ENCODE peak calls at places on chromosomes 12 and 14, in four cellular contexts. K is AG10803, F is RWPE1, G is WTC11. L is an unnamed sample.

GRCh38 chr14:58077621-58078020 is 74.4 kb downstream of the ARMH4 start:
- DNase-seq in K (peak), F (no peak), G (no peak), L (no peak)

GRCh38 chr14:77583657-77584056 is 32.8 kb downstream of the SPTLC2 start:
- DNase-seq in K (no peak), F (no peak), G (no peak), L (no peak)

GRCh38 chr14:93536945-93537344 is 106.2 kb downstream of the UNC79 start:
- DNase-seq in K (no peak), F (no peak), G (no peak), L (peak)

GRCh38 chr14:23174266-23174665 is 9.2 kb downstream of the SLC7A8 start:
- DNase-seq in K (peak), F (no peak), G (no peak), L (no peak)

GRCh38 chr12:127257366-127257935 is 1009.5 kb upstream of the TMEM132C start:
- DNase-seq in K (peak), F (no peak), G (no peak), L (no peak)

GRCh38 chr12:89389755-89390661 is 37.7 kb upstream of the DUSP6 start:
- DNase-seq in K (no peak), F (no peak), G (no peak), L (no peak)

GRCh38 chr14:39467889-39468524 is 35.8 kb upstream of the FBXO33 start:
- DNase-seq in K (peak), F (no peak), G (peak), L (peak)

GRCh38 chr14:50001999-50002925 is 109.4 kb downstream of the ARF6 start:
- DNase-seq in K (no peak), F (no peak), G (no peak), L (no peak)

GRCh38 chr12:10717410-10717809 is 5.7 kb downstream of the YBX3 start:
- DNase-seq in K (peak), F (peak), G (no peak), L (no peak)

GRCh38 chr14:104082807-104083206 is 2.7 kb upstream of the ASPG start:
- DNase-seq in K (no peak), F (no peak), G (no peak), L (no peak)

GRCh38 chr12:109461049-109461845 is 15.9 kb downstream of the KCTD10 start:
- DNase-seq in K (peak), F (no peak), G (no peak), L (peak)

GRCh38 chr14:34496679-34497513 is 34.9 kb upstream of the SPTSSA start:
- DNase-seq in K (peak), F (peak), G (peak), L (peak)

GRCh38 chr12:52645120-52645761 is 6.8 kb downstream of the KRT2 start:
- DNase-seq in K (no peak), F (no peak), G (no peak), L (no peak)

GRCh38 chr12:51867796-51868428 is 19.4 kb upstream of the FIGNL2 start:
- DNase-seq in K (no peak), F (no peak), G (no peak), L (no peak)

GRCh38 chr12:580813-581212 is 82.4 kb downstream of the NINJ2 start:
- DNase-seq in K (no peak), F (no peak), G (no peak), L (no peak)

GRCh38 chr12:108815875-108816594 is 41.3 kb downstream of the SSH1 start:
- DNase-seq in K (peak), F (no peak), G (no peak), L (no peak)

GRCh38 chr12:92971869-92972524 is 42.9 kb upstream of the EEA1 start:
- DNase-seq in K (peak), F (no peak), G (no peak), L (no peak)

GRCh38 chr14:100025111-100025510 is 40.1 kb upstream of the EVL start:
- DNase-seq in K (peak), F (peak), G (peak), L (peak)

GRCh38 chr14:54664961-54665360 is 98.0 kb downstream of the SAMD4A start:
- DNase-seq in K (no peak), F (no peak), G (no peak), L (no peak)

GRCh38 chr12:49953146-49953545 is 2.6 kb downstream of the AQP2 start:
- DNase-seq in K (no peak), F (no peak), G (no peak), L (no peak)

GRCh38 chr12:127038152-127038551 is 1228.8 kb upstream of the TMEM132C start:
- DNase-seq in K (no peak), F (no peak), G (no peak), L (no peak)

GRCh38 chr12:27498761-27499160 is 25.2 kb upstream of the PPFIBP1 start:
- DNase-seq in K (peak), F (no peak), G (no peak), L (no peak)

GRCh38 chr14:65164068-65164824 is 61.9 kb upstream of the MAX start:
- DNase-seq in K (peak), F (peak), G (no peak), L (peak)

GRCh38 chr12:46523863-46524770 is 151.5 kb upstream of the SLC38A2 start:
- DNase-seq in K (peak), F (peak), G (no peak), L (no peak)

GRCh38 chr12:112443916-112444315 is 25.2 kb downstream of the PTPN11 start:
- DNase-seq in K (no peak), F (no peak), G (no peak), L (no peak)

GRCh38 chr14:55698051-55698450 is 118.0 kb downstream of the KTN1 start:
- DNase-seq in K (no peak), F (no peak), G (no peak), L (no peak)

GRCh38 chr14:65704850-65705249 is 292.3 kb downstream of the FUT8 start:
- DNase-seq in K (peak), F (no peak), G (no peak), L (no peak)

DNA sequence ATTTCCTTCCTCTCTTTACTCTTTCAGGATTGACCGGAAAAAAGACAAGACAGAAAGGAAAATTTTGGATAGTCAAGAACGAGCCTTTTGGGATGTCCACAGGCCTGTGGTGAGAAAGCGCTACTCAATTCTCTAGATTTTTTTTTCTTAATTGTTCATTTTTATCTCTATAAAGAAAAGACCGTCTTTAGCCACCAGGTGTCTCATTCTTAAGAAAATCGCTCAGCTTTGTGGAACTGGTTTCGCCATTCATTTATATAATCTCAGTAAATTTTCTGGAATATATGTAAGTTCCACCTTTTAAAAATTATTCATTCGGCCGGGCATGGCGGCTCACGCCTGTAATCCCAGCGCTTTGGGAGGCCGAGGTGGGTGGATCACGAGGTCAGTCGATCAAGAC is 421.1 kb downstream of the DPF3 start:
- DNase-seq in K (no peak), F (no peak), G (no peak), L (no peak)
- TF ChIP-seq CTCF in K (no peak), F (no peak), G (no peak), L (no peak)

DNA sequence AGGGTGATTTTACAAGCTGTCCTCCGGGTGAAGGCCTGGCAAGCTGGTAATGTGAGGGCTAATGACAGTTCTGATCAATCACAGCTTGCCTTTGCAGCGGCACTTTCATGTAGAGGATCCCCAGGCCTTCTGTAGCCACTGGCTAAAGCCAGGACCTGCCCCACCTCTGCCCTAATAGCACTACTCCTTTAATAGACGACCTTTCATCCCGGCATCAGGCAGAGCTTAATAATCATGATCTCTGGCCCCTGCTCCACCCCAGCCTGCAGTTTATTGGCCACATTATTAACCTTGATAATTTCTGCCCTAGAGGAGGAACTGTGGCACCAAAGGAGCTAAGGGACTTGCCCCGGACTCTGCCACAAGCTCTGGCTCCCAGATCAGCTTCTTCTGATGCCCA is 142.3 kb upstream of the TBX3 start:
- DNase-seq in K (no peak), F (no peak), G (no peak), L (no peak)
- TF ChIP-seq CTCF in K (no peak), F (no peak), G (no peak), L (no peak)

DNA sequence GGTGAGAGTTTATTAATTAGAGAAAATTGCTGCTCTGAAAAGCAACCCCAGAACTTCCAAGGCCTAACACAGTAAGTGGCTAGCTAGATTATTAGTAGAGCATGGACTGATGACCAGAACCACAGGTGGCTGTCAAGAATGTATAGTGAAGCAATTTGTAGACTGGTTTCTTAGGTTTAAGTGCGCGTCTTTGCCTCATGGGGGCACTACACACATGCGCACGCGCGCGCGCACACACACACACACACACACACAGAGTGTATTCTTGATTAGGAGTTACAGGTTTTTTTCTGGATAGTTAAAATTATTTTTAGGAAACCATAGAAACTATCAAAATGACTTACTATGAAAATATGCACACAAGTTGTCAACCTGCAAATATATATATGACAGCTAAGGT is 66.5 kb downstream of the BHLHE41 start:
- DNase-seq in K (no peak), F (no peak), G (no peak), L (no peak)
- TF ChIP-seq CTCF in K (peak), F (no peak), G (no peak), L (no peak)

DNA sequence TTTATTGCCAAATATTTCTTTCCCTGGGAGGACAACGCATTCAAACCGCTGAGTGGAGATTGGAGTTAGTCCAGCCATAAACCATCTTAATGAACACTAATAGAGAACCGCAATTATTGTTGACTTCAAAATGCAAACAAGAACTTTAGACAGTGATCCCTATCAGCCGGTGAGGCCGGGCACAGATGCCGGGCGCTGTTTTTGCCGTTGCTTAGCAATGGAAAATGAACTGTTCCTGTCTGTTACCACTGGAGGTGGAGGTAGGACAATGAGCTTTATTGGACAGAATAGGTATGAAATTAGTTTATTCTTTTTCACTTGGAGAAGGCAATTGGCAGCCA is 216.8 kb downstream of the TTC8 start:
- DNase-seq in K (no peak), F (peak), G (no peak), L (peak)
- TF ChIP-seq CTCF in K (no peak), F (no peak), G (no peak), L (no peak)

L was measured in Calu3.